ENCODE peak calls at places on chromosomes 3 and 15, in eight cellular contexts. One of them, this sample, is unnamed.

GRCh38 chr3:13277860-13278531 is 142.1 kb downstream of the NUP210 start:
- DNase-seq in esophagus muscularis mucosa: no peak
- DNase-seq in A549: no peak
- DNase-seq in uterus: no peak
- DNase-seq in K562: peak; percentile 52
- DNase-seq in body of pancreas: no peak
- DNase-seq in ovary: no peak
- DNase-seq in sigmoid colon: peak; percentile 58
- DNase-seq in this sample: no peak

GRCh38 chr15:65232520-65232919 is 21.2 kb upstream of the CILP start:
- DNase-seq in esophagus muscularis mucosa: no peak
- DNase-seq in A549: no peak
- DNase-seq in uterus: no peak
- DNase-seq in K562: no peak
- DNase-seq in body of pancreas: no peak
- DNase-seq in ovary: no peak
- DNase-seq in sigmoid colon: no peak
- DNase-seq in this sample: no peak

GRCh38 chr3:25355034-25355898 is 72.8 kb upstream of the RARB start:
- DNase-seq in esophagus muscularis mucosa: no peak
- DNase-seq in A549: no peak
- DNase-seq in uterus: no peak
- DNase-seq in K562: no peak
- DNase-seq in body of pancreas: no peak
- DNase-seq in ovary: no peak
- DNase-seq in sigmoid colon: no peak
- DNase-seq in this sample: no peak

GRCh38 chr3:131402391-131403039 is 20.9 kb downstream of the NUDT16 start:
- DNase-seq in esophagus muscularis mucosa: no peak
- DNase-seq in A549: no peak
- DNase-seq in uterus: no peak
- DNase-seq in K562: no peak
- DNase-seq in body of pancreas: no peak
- DNase-seq in ovary: no peak
- DNase-seq in sigmoid colon: no peak
- DNase-seq in this sample: no peak

GRCh38 chr3:98814799-98815450 is 51.8 kb downstream of the ST3GAL6 start:
- DNase-seq in esophagus muscularis mucosa: no peak
- DNase-seq in A549: peak; percentile 53
- DNase-seq in uterus: no peak
- DNase-seq in K562: no peak
- DNase-seq in body of pancreas: no peak
- DNase-seq in ovary: no peak
- DNase-seq in sigmoid colon: no peak
- DNase-seq in this sample: no peak

GRCh38 chr3:172515130-172515918 is 7.9 kb downstream of the TNFSF10 start:
- DNase-seq in esophagus muscularis mucosa: no peak
- DNase-seq in A549: no peak
- DNase-seq in uterus: no peak
- DNase-seq in K562: no peak
- DNase-seq in body of pancreas: no peak
- DNase-seq in ovary: no peak
- DNase-seq in sigmoid colon: no peak
- DNase-seq in this sample: no peak

GRCh38 chr3:115239717-115240116 is 92.6 kb upstream of the ZBTB20 start:
- DNase-seq in esophagus muscularis mucosa: no peak
- DNase-seq in A549: peak; percentile 96
- DNase-seq in uterus: peak; percentile 52
- DNase-seq in K562: peak; percentile 70
- DNase-seq in body of pancreas: peak; percentile 18
- DNase-seq in ovary: no peak
- DNase-seq in sigmoid colon: peak; percentile 60
- DNase-seq in this sample: no peak

GRCh38 chr3:58495101-58495500 is 3.2 kb downstream of the KCTD6 start:
- DNase-seq in esophagus muscularis mucosa: no peak
- DNase-seq in A549: no peak
- DNase-seq in uterus: no peak
- DNase-seq in K562: no peak
- DNase-seq in body of pancreas: no peak
- DNase-seq in ovary: no peak
- DNase-seq in sigmoid colon: no peak
- DNase-seq in this sample: no peak

GRCh38 chr3:15815696-15816095 is 17.9 kb upstream of the ANKRD28 start:
- DNase-seq in esophagus muscularis mucosa: no peak
- DNase-seq in A549: peak; percentile 78
- DNase-seq in uterus: no peak
- DNase-seq in K562: peak; percentile 34
- DNase-seq in body of pancreas: no peak
- DNase-seq in ovary: no peak
- DNase-seq in sigmoid colon: no peak
- DNase-seq in this sample: no peak

DNA sequence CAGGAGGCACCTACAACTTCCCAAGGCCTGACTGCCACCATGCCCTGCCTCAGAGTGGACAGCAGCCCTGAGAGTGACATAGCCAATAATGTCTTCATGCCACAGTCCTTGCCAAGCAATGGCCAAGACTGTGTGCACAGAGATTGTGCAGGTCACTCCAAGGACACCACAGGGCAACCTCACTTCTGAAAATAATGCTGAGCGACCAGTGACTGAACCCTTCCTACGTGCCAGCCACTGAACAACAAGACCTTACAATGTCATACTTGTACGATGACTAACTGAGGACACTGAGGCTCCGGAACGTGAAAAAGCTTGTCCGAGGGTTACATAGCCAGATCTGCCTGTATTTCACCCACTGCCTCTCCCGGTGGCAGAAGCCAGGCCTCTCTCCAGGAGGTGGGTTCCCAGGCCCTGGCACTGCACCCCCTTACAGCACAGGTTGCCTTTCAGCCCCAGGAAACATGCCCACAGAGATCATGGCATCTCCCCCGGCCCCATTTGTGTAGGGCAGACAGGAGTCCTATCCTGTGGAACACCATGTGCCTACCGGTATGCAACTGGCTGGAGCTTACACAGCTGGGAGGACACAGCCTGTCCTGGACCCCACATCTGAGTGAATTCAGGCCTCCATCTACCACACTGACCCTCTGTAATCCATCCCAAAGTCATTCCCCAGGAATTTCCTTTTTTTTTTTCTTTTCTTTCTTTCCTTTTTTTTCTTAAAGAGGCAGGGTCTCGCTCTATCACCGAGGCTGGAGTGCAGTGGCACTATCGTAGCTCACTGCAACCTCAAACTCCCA is 72.3 kb downstream of the SLC12A8 start:
- DNase-seq in esophagus muscularis mucosa: no peak
- DNase-seq in A549: no peak
- DNase-seq in uterus: no peak
- DNase-seq in K562: no peak
- DNase-seq in body of pancreas: no peak
- DNase-seq in ovary: no peak
- DNase-seq in sigmoid colon: no peak
- DNase-seq in this sample: no peak
- H3K4me3 ChIP-seq in esophagus muscularis mucosa: no peak overlapping the region
- H3K4me3 ChIP-seq in A549: no peak overlapping the region
- H3K4me3 ChIP-seq in uterus: no peak overlapping the region
- H3K4me3 ChIP-seq in K562: no peak overlapping the region
- H3K4me3 ChIP-seq in body of pancreas: no peak overlapping the region
- H3K4me3 ChIP-seq in ovary: no peak overlapping the region
- H3K4me3 ChIP-seq in sigmoid colon: no peak overlapping the region
- H3K4me3 ChIP-seq in this sample: no peak overlapping the region

GRCh38 chr15:92884459-92884812 is 15.7 kb upstream of the CHD2 start:
- DNase-seq in esophagus muscularis mucosa: no peak
- DNase-seq in A549: no peak
- DNase-seq in uterus: no peak
- DNase-seq in K562: no peak
- DNase-seq in body of pancreas: no peak
- DNase-seq in ovary: no peak
- DNase-seq in sigmoid colon: no peak
- DNase-seq in this sample: no peak

GRCh38 chr15:92881838-92882696 is 18.1 kb upstream of the CHD2 start:
- DNase-seq in esophagus muscularis mucosa: peak; percentile 100
- DNase-seq in A549: peak; percentile 100
- DNase-seq in uterus: peak; percentile 99
- DNase-seq in K562: peak; percentile 99
- DNase-seq in body of pancreas: peak; percentile 99
- DNase-seq in ovary: peak; percentile 99
- DNase-seq in sigmoid colon: peak; percentile 100
- DNase-seq in this sample: peak; percentile 99

GRCh38 chr15:92883643-92884458 is 16.3 kb upstream of the CHD2 start:
- DNase-seq in esophagus muscularis mucosa: no peak
- DNase-seq in A549: peak; percentile 76
- DNase-seq in uterus: no peak
- DNase-seq in K562: no peak
- DNase-seq in body of pancreas: no peak
- DNase-seq in ovary: no peak
- DNase-seq in sigmoid colon: no peak
- DNase-seq in this sample: no peak

GRCh38 chr15:92881570-92881837 is 18.6 kb upstream of the CHD2 start:
- DNase-seq in esophagus muscularis mucosa: no peak
- DNase-seq in A549: no peak
- DNase-seq in uterus: no peak
- DNase-seq in K562: no peak
- DNase-seq in body of pancreas: no peak
- DNase-seq in ovary: no peak
- DNase-seq in sigmoid colon: no peak
- DNase-seq in this sample: no peak

GRCh38 chr15:92882697-92883642 is 17.2 kb upstream of the CHD2 start:
- DNase-seq in esophagus muscularis mucosa: no peak
- DNase-seq in A549: no peak
- DNase-seq in uterus: peak; percentile 38
- DNase-seq in K562: no peak
- DNase-seq in body of pancreas: peak; percentile 44
- DNase-seq in ovary: peak; percentile 64
- DNase-seq in sigmoid colon: no peak
- DNase-seq in this sample: no peak
- TF ChIP-seq POLR2A in esophagus muscularis mucosa: peak; percentile 95
- TF ChIP-seq POLR2A in A549: peak; percentile 100
- TF ChIP-seq POLR2A in uterus: peak; percentile 95
- TF ChIP-seq POLR2A in K562: no peak
- TF ChIP-seq POLR2A in body of pancreas: peak; percentile 98
- TF ChIP-seq POLR2A in ovary: peak; percentile 93
- TF ChIP-seq POLR2A in sigmoid colon: peak; percentile 84
- TF ChIP-seq POLR2A in this sample: peak; percentile 96

DNA sequence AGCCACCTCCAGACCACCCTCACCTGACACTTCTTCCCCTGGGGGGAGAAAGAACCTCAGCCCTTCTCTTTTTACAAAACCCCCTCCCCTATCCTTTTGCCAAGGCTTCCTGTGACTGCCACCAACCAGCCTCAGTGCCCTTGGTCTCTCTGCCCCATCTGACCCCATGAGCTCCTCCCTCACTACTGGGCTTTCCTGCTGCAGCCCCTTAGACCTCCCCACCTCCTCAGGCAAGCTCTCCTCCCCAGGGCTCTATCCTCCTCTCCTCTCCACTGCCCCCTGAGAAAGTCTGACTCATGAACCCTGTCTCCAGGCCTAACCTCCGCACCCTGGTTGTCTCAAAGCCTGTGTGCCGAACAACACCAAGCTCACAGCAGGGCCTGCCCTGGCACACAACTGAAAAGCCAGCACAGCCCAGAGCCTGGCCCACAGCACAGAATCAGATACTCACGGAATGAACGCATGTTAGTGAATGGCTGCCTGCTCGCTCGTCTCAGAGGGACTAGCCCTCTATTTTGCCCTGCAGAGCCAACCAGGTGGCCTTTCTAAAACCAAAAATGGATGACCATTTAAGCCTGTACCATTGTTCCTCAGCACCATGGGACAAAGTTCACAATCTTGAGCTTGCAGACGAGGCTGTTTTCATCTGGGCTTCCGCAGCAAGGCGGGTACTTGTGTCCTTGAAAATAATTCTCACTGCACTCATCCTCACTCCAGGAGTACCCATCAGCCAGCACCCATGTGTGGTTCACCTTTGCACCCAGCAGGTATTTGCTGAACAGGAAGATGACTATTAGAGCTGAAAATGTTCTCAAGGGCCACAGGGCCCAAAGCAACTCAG is 1.7 kb downstream of the CHDH start:
- DNase-seq in esophagus muscularis mucosa: no peak
- DNase-seq in A549: no peak
- DNase-seq in uterus: no peak
- DNase-seq in K562: no peak
- DNase-seq in body of pancreas: peak; percentile 61
- DNase-seq in ovary: no peak
- DNase-seq in sigmoid colon: no peak
- DNase-seq in this sample: no peak
- H3K4me3 ChIP-seq in esophagus muscularis mucosa: no peak overlapping the region
- H3K4me3 ChIP-seq in A549: no peak overlapping the region
- H3K4me3 ChIP-seq in uterus: no peak overlapping the region
- H3K4me3 ChIP-seq in K562: no peak overlapping the region
- H3K4me3 ChIP-seq in body of pancreas: no peak overlapping the region
- H3K4me3 ChIP-seq in ovary: no peak overlapping the region
- H3K4me3 ChIP-seq in sigmoid colon: no peak overlapping the region
- H3K4me3 ChIP-seq in this sample: peak overlapping the region; percentile 73

DNA sequence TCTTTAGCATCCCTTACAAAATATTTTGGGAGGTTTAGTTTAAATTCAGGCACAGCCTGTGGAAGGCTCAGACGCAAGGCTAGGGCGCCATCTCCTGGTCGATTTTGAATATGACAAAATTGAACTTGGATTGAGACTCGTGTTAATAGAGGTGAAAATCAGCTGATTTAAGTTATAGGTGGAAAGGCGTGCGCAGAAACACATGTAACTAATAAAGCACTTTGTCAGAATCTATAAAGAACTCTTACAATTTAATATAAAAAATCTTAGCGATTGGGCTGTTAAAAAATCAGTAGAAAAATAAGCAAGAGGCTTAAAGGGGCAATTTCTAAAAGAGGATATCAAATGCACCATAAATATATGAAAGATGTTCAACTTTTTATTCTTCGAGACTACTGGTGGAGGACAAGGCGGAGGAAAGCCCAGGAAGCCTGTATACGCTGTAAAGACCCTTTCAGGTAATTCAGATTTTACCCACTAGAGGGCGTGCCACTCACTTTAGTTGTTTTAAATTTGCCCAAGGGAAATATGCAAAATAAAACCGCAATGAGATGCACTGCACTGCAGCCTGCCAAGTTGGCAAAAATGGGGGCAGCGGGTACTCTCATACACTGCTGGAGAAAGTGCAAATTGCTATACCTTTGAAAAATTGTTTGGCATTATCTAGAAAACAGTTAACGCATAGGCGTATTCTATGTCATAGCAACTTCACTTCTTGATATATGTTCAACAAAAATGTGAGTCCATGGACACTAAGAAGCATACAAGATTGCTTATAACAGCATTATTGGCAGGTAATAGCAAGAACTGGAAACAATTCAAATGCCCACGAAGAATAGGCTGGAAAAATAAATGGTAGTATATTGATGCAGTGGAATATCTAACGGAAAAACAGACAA is 64.7 kb downstream of the SLC30A4 start:
- DNase-seq in esophagus muscularis mucosa: no peak
- DNase-seq in A549: peak; percentile 71
- DNase-seq in uterus: peak; percentile 61
- DNase-seq in K562: peak; percentile 84
- DNase-seq in body of pancreas: peak; percentile 80
- DNase-seq in ovary: peak; percentile 57
- DNase-seq in sigmoid colon: peak; percentile 78
- DNase-seq in this sample: no peak
- TF ChIP-seq POLR2A in esophagus muscularis mucosa: no peak
- TF ChIP-seq POLR2A in A549: no peak
- TF ChIP-seq POLR2A in uterus: no peak
- TF ChIP-seq POLR2A in K562: no peak
- TF ChIP-seq POLR2A in body of pancreas: no peak
- TF ChIP-seq POLR2A in ovary: no peak
- TF ChIP-seq POLR2A in sigmoid colon: no peak
- TF ChIP-seq POLR2A in this sample: no peak